ENCODE peak calls at places on chromosome 18, in seven cellular contexts. P is Calu3, Q is NCI-H446, M is NCI-H1105, B is iPS-NIHi11, N is GM03348, H is endothelial cell of umbilical vein. Z is an unnamed sample.

GRCh38 chr18:30280861-30281470 is 761.6 kb downstream of the DSC3 start:
- DNase-seq in P (peak), Q (peak), M (peak), B (peak), N (peak), H (peak), Z (peak)

GRCh38 chr18:51235011-51235789 is 37.7 kb upstream of the MEX3C start:
- DNase-seq in P (peak), Q (no peak), M (no peak), B (peak), N (no peak), H (no peak), Z (no peak)

GRCh38 chr18:63552581-63552980 is 10.4 kb downstream of the SERPINB12 start:
- DNase-seq in P (no peak), Q (no peak), M (no peak), B (no peak), N (no peak), H (no peak), Z (no peak)

GRCh38 chr18:72652990-72653593 is 109.0 kb upstream of the CBLN2 start:
- DNase-seq in P (peak), Q (no peak), M (peak), B (peak), N (no peak), H (peak), Z (peak)

GRCh38 chr18:55497825-55498403 is 90.1 kb downstream of the TCF4 start:
- DNase-seq in P (no peak), Q (no peak), M (no peak), B (no peak), N (no peak), H (no peak), Z (no peak)

GRCh38 chr18:3663870-3664512 is 214.0 kb downstream of the TGIF1 start:
- DNase-seq in P (no peak), Q (no peak), M (no peak), B (no peak), N (no peak), H (no peak), Z (no peak)

GRCh38 chr18:33735428-33735827 is 157.4 kb downstream of the ASXL3 start:
- DNase-seq in P (no peak), Q (no peak), M (no peak), B (no peak), N (no peak), H (no peak), Z (no peak)

GRCh38 chr18:55830490-55830889 is 242.5 kb upstream of the TCF4 start:
- DNase-seq in P (no peak), Q (no peak), M (no peak), B (no peak), N (no peak), H (no peak), Z (no peak)

GRCh38 chr18:65091737-65092329 is 659.0 kb upstream of the CDH7 start:
- DNase-seq in P (peak), Q (peak), M (peak), B (peak), N (no peak), H (no peak), Z (peak)

GRCh38 chr18:79402977-79403722 is 7.4 kb downstream of the NFATC1 start:
- DNase-seq in P (no peak), Q (no peak), M (no peak), B (peak), N (peak), H (peak), Z (peak)

GRCh38 chr18:68417826-68418225 is 297.1 kb downstream of the TMX3 start:
- DNase-seq in P (no peak), Q (no peak), M (no peak), B (no peak), N (peak), H (no peak), Z (no peak)

GRCh38 chr18:22020867-22021370 is 148.5 kb upstream of the GATA6 start:
- DNase-seq in P (no peak), Q (no peak), M (no peak), B (no peak), N (no peak), H (no peak), Z (no peak)

Z was measured in lung microvascular endothelial cell.